ENCODE peak calls at places on chromosome X, in nine cellular contexts. One of them, this sample, is unnamed.

GRCh38 chrX:41518127-41518840 is 71.1 kb downstream of the NYX start:
- DNase-seq in transverse colon: no peak
- DNase-seq in HCT116: no peak
- DNase-seq in suprapubic skin: no peak
- DNase-seq in GM12892: no peak
- DNase-seq in tibial nerve: no peak
- DNase-seq in stomach: no peak
- DNase-seq in sigmoid colon: no peak
- DNase-seq in ovary: no peak
- DNase-seq in this sample: no peak

GRCh38 chrX:103637604-103638338 is 9.0 kb downstream of the TCEAL1 start:
- DNase-seq in transverse colon: no peak
- DNase-seq in HCT116: peak; percentile 55
- DNase-seq in suprapubic skin: no peak
- DNase-seq in GM12892: no peak
- DNase-seq in tibial nerve: no peak
- DNase-seq in stomach: no peak
- DNase-seq in sigmoid colon: no peak
- DNase-seq in ovary: no peak
- DNase-seq in this sample: no peak

GRCh38 chrX:20231598-20231997 is 35.1 kb downstream of the RPS6KA3 start:
- DNase-seq in transverse colon: no peak
- DNase-seq in HCT116: no peak
- DNase-seq in suprapubic skin: no peak
- DNase-seq in GM12892: no peak
- DNase-seq in tibial nerve: no peak
- DNase-seq in stomach: no peak
- DNase-seq in sigmoid colon: no peak
- DNase-seq in ovary: no peak
- DNase-seq in this sample: no peak

GRCh38 chrX:112759512-112759911 is 79.8 kb upstream of the LHFPL1 start:
- DNase-seq in transverse colon: no peak
- DNase-seq in HCT116: no peak
- DNase-seq in suprapubic skin: no peak
- DNase-seq in GM12892: no peak
- DNase-seq in tibial nerve: no peak
- DNase-seq in stomach: no peak
- DNase-seq in sigmoid colon: no peak
- DNase-seq in ovary: no peak
- DNase-seq in this sample: no peak

GRCh38 chrX:71532078-71532752 is 689 bp upstream of the OGT start:
- DNase-seq in transverse colon: peak; percentile 41
- DNase-seq in HCT116: no peak
- DNase-seq in suprapubic skin: no peak
- DNase-seq in GM12892: no peak
- DNase-seq in tibial nerve: no peak
- DNase-seq in stomach: no peak
- DNase-seq in sigmoid colon: no peak
- DNase-seq in ovary: no peak
- DNase-seq in this sample: no peak

GRCh38 chrX:21734175-21734574 is 23.7 kb downstream of the SMPX start:
- DNase-seq in transverse colon: no peak
- DNase-seq in HCT116: no peak
- DNase-seq in suprapubic skin: no peak
- DNase-seq in GM12892: no peak
- DNase-seq in tibial nerve: no peak
- DNase-seq in stomach: no peak
- DNase-seq in sigmoid colon: no peak
- DNase-seq in ovary: no peak
- DNase-seq in this sample: no peak

GRCh38 chrX:11462136-11462535 is 168.9 kb downstream of the AMELX start:
- DNase-seq in transverse colon: no peak
- DNase-seq in HCT116: no peak
- DNase-seq in suprapubic skin: no peak
- DNase-seq in GM12892: no peak
- DNase-seq in tibial nerve: no peak
- DNase-seq in stomach: no peak
- DNase-seq in sigmoid colon: no peak
- DNase-seq in ovary: no peak
- DNase-seq in this sample: no peak

GRCh38 chrX:120672841-120673530 is 43.1 kb upstream of the C1GALT1C1 start:
- DNase-seq in transverse colon: no peak
- DNase-seq in HCT116: no peak
- DNase-seq in suprapubic skin: no peak
- DNase-seq in GM12892: no peak
- DNase-seq in tibial nerve: no peak
- DNase-seq in stomach: no peak
- DNase-seq in sigmoid colon: no peak
- DNase-seq in ovary: no peak
- DNase-seq in this sample: no peak

GRCh38 chrX:41913476-41913875 is 9.9 kb downstream of the CASK start:
- DNase-seq in transverse colon: no peak
- DNase-seq in HCT116: no peak
- DNase-seq in suprapubic skin: no peak
- DNase-seq in GM12892: no peak
- DNase-seq in tibial nerve: no peak
- DNase-seq in stomach: no peak
- DNase-seq in sigmoid colon: no peak
- DNase-seq in ovary: no peak
- DNase-seq in this sample: no peak

GRCh38 chrX:15674899-15675489 is 10.4 kb upstream of the CLTRN start:
- DNase-seq in transverse colon: peak; percentile 94
- DNase-seq in HCT116: peak; percentile 80
- DNase-seq in suprapubic skin: peak; percentile 96
- DNase-seq in GM12892: peak; percentile 65
- DNase-seq in tibial nerve: peak; percentile 49
- DNase-seq in stomach: peak; percentile 92
- DNase-seq in sigmoid colon: peak; percentile 97
- DNase-seq in ovary: peak; percentile 93
- DNase-seq in this sample: peak; percentile 90
- TF ChIP-seq POLR2A in transverse colon: peak; percentile 83
- TF ChIP-seq POLR2A in HCT116: no peak
- TF ChIP-seq POLR2A in suprapubic skin: peak; percentile 46
- TF ChIP-seq POLR2A in GM12892: peak; percentile 73
- TF ChIP-seq POLR2A in tibial nerve: peak; percentile 50
- TF ChIP-seq POLR2A in stomach: no peak
- TF ChIP-seq POLR2A in sigmoid colon: peak; percentile 25
- TF ChIP-seq POLR2A in ovary: peak; percentile 74
- TF ChIP-seq POLR2A in this sample: peak; percentile 65

DNA sequence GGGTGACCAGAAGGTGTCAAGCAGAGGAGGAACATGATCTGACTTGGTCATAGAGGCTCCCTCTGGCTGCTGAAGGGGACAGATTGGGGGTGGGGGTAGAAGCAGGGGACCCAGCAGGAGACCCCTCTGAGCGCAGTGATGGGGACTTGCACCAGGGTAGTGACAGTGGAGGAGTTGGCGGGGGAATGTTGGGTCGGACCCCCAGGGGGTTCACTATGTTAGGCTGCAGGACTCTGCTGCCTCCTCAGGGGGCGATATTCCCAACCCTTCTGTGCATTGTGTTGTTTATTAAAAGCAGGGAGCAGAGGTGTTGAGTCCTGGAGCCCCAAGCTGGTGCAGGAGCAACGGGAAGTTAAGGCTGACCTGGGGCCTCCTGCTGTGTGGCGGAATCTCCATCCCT is 8.8 kb downstream of the WDR13 start:
- DNase-seq in transverse colon: no peak
- DNase-seq in HCT116: no peak
- DNase-seq in suprapubic skin: no peak
- DNase-seq in GM12892: no peak
- DNase-seq in tibial nerve: no peak
- DNase-seq in stomach: no peak
- DNase-seq in sigmoid colon: no peak
- DNase-seq in ovary: no peak
- DNase-seq in this sample: no peak
- TF ChIP-seq POLR2A in transverse colon: no peak
- TF ChIP-seq POLR2A in HCT116: no peak
- TF ChIP-seq POLR2A in suprapubic skin: no peak
- TF ChIP-seq POLR2A in GM12892: no peak
- TF ChIP-seq POLR2A in tibial nerve: no peak
- TF ChIP-seq POLR2A in stomach: no peak
- TF ChIP-seq POLR2A in sigmoid colon: no peak
- TF ChIP-seq POLR2A in ovary: no peak
- TF ChIP-seq POLR2A in this sample: no peak

GRCh38 chrX:48737940-48738339 is 23.6 kb upstream of the GLOD5 start:
- DNase-seq in transverse colon: no peak
- DNase-seq in HCT116: no peak
- DNase-seq in suprapubic skin: no peak
- DNase-seq in GM12892: no peak
- DNase-seq in tibial nerve: no peak
- DNase-seq in stomach: no peak
- DNase-seq in sigmoid colon: no peak
- DNase-seq in ovary: no peak
- DNase-seq in this sample: no peak

GRCh38 chrX:48741834-48742233 is 19.7 kb upstream of the GLOD5 start:
- DNase-seq in transverse colon: no peak
- DNase-seq in HCT116: no peak
- DNase-seq in suprapubic skin: no peak
- DNase-seq in GM12892: no peak
- DNase-seq in tibial nerve: no peak
- DNase-seq in stomach: no peak
- DNase-seq in sigmoid colon: no peak
- DNase-seq in ovary: no peak
- DNase-seq in this sample: no peak

GRCh38 chrX:48736303-48736702 is 25.2 kb upstream of the GLOD5 start:
- DNase-seq in transverse colon: no peak
- DNase-seq in HCT116: no peak
- DNase-seq in suprapubic skin: no peak
- DNase-seq in GM12892: no peak
- DNase-seq in tibial nerve: no peak
- DNase-seq in stomach: no peak
- DNase-seq in sigmoid colon: no peak
- DNase-seq in ovary: no peak
- DNase-seq in this sample: no peak

GRCh38 chrX:48736878-48737212 is 24.7 kb upstream of the GLOD5 start:
- DNase-seq in transverse colon: no peak
- DNase-seq in HCT116: no peak
- DNase-seq in suprapubic skin: no peak
- DNase-seq in GM12892: no peak
- DNase-seq in tibial nerve: no peak
- DNase-seq in stomach: no peak
- DNase-seq in sigmoid colon: no peak
- DNase-seq in ovary: no peak
- DNase-seq in this sample: no peak

GRCh38 chrX:48737213-48737938 is 24.2 kb upstream of the GLOD5 start:
- DNase-seq in transverse colon: peak; percentile 91
- DNase-seq in HCT116: peak; percentile 95
- DNase-seq in suprapubic skin: peak; percentile 92
- DNase-seq in GM12892: peak; percentile 66
- DNase-seq in tibial nerve: peak; percentile 73
- DNase-seq in stomach: peak; percentile 89
- DNase-seq in sigmoid colon: peak; percentile 97
- DNase-seq in ovary: peak; percentile 87
- DNase-seq in this sample: peak; percentile 92
- TF ChIP-seq POLR2A in transverse colon: peak; percentile 71
- TF ChIP-seq POLR2A in HCT116: peak; percentile 40
- TF ChIP-seq POLR2A in suprapubic skin: peak; percentile 36
- TF ChIP-seq POLR2A in GM12892: peak; percentile 70
- TF ChIP-seq POLR2A in tibial nerve: peak; percentile 18
- TF ChIP-seq POLR2A in stomach: no peak
- TF ChIP-seq POLR2A in sigmoid colon: peak; percentile 66
- TF ChIP-seq POLR2A in ovary: peak; percentile 53
- TF ChIP-seq POLR2A in this sample: peak; percentile 69

GRCh38 chrX:1244164-1245076 is 24.2 kb upstream of the CSF2RA start:
- DNase-seq in transverse colon: no peak
- DNase-seq in HCT116: no peak
- DNase-seq in suprapubic skin: no peak
- DNase-seq in GM12892: no peak
- DNase-seq in tibial nerve: no peak
- DNase-seq in stomach: no peak
- DNase-seq in sigmoid colon: no peak
- DNase-seq in ovary: no peak
- DNase-seq in this sample: no peak

GRCh38 chrX:1248381-1249061 is 20.1 kb upstream of the CSF2RA start:
- DNase-seq in transverse colon: no peak
- DNase-seq in HCT116: no peak
- DNase-seq in suprapubic skin: no peak
- DNase-seq in GM12892: no peak
- DNase-seq in tibial nerve: no peak
- DNase-seq in stomach: no peak
- DNase-seq in sigmoid colon: no peak
- DNase-seq in ovary: no peak
- DNase-seq in this sample: no peak

GRCh38 chrX:1246816-1247215 is 21.8 kb upstream of the CSF2RA start:
- DNase-seq in transverse colon: peak; percentile 67
- DNase-seq in HCT116: peak; percentile 74
- DNase-seq in suprapubic skin: peak; percentile 77
- DNase-seq in GM12892: peak; percentile 48
- DNase-seq in tibial nerve: peak; percentile 67
- DNase-seq in stomach: peak; percentile 64
- DNase-seq in sigmoid colon: peak; percentile 72
- DNase-seq in ovary: peak; percentile 8
- DNase-seq in this sample: peak; percentile 64

GRCh38 chrX:1249101-1249887 is 19.3 kb upstream of the CSF2RA start:
- DNase-seq in transverse colon: peak; percentile 24
- DNase-seq in HCT116: no peak
- DNase-seq in suprapubic skin: no peak
- DNase-seq in GM12892: no peak
- DNase-seq in tibial nerve: no peak
- DNase-seq in stomach: peak; percentile 39
- DNase-seq in sigmoid colon: peak; percentile 76
- DNase-seq in ovary: no peak
- DNase-seq in this sample: peak; percentile 63
- TF ChIP-seq POLR2A in transverse colon: no peak
- TF ChIP-seq POLR2A in HCT116: no peak
- TF ChIP-seq POLR2A in suprapubic skin: no peak
- TF ChIP-seq POLR2A in GM12892: no peak
- TF ChIP-seq POLR2A in tibial nerve: no peak
- TF ChIP-seq POLR2A in stomach: no peak
- TF ChIP-seq POLR2A in sigmoid colon: no peak
- TF ChIP-seq POLR2A in ovary: no peak
- TF ChIP-seq POLR2A in this sample: no peak

GRCh38 chrX:46549914-46550313 is 4.7 kb upstream of the ZNF674 start:
- DNase-seq in transverse colon: no peak
- DNase-seq in HCT116: no peak
- DNase-seq in suprapubic skin: no peak
- DNase-seq in GM12892: no peak
- DNase-seq in tibial nerve: no peak
- DNase-seq in stomach: no peak
- DNase-seq in sigmoid colon: no peak
- DNase-seq in ovary: no peak
- DNase-seq in this sample: no peak
- TF ChIP-seq POLR2A in transverse colon: no peak
- TF ChIP-seq POLR2A in HCT116: no peak
- TF ChIP-seq POLR2A in suprapubic skin: no peak
- TF ChIP-seq POLR2A in GM12892: no peak
- TF ChIP-seq POLR2A in tibial nerve: no peak
- TF ChIP-seq POLR2A in stomach: no peak
- TF ChIP-seq POLR2A in sigmoid colon: no peak
- TF ChIP-seq POLR2A in ovary: no peak
- TF ChIP-seq POLR2A in this sample: no peak

This sample was measured in right lobe of liver.